ENCODE peak calls at places on chromosomes 6 and 20, in seven cellular contexts. L, C, W, I, A, K and Y are unnamed samples.

GRCh38 chr20:8940311-8940710 is 128.6 kb upstream of the PLCB4 start:
- DNase-seq in A (no peak), L (no peak), W (no peak), C (no peak), K (peak), I (no peak), Y (no peak)

GRCh38 chr6:144578385-144579350 is 293.5 kb downstream of the UTRN start:
- DNase-seq in I (peak), C (no peak), L (no peak), K (peak), W (peak), A (peak), Y (no peak)

GRCh38 chr20:2114990-2115681 is 13.5 kb downstream of the STK35 start:
- DNase-seq in I (peak), W (peak), C (no peak), K (peak), L (no peak), A (peak), Y (no peak)

GRCh38 chr6:35719830-35720733 is 16.8 kb upstream of the ARMC12 start:
- DNase-seq in C (no peak), W (no peak), K (peak), I (peak), L (no peak), A (no peak), Y (no peak)

GRCh38 chr6:1014431-1014807 is 297.5 kb upstream of the FOXQ1 start:
- DNase-seq in K (no peak), W (no peak), C (no peak), L (no peak), I (no peak), A (no peak), Y (no peak)

GRCh38 chr6:134324766-134325165 is 6.9 kb upstream of the SGK1 start:
- DNase-seq in A (no peak), I (no peak), L (no peak), C (no peak), K (no peak), W (no peak), Y (no peak)

GRCh38 chr6:105675715-105676397 is 273.0 kb upstream of the PREP start:
- DNase-seq in I (peak), W (peak), C (no peak), K (peak), A (peak), L (peak), Y (no peak)

GRCh38 chr20:63085087-63085861 is 78.5 kb upstream of the BHLHE23 start:
- DNase-seq in A (no peak), L (no peak), W (no peak), K (no peak), I (no peak), C (no peak), Y (peak)

GRCh38 chr20:25227317-25227831 is 20.5 kb upstream of the PYGB start:
- DNase-seq in C (no peak), L (no peak), A (peak), K (peak), W (peak), I (peak), Y (no peak)

GRCh38 chr6:112503210-112503609 is 156.1 kb downstream of the RFPL4B start:
- DNase-seq in C (no peak), L (no peak), W (no peak), K (no peak), A (no peak), I (no peak), Y (no peak)

GRCh38 chr20:45957021-45957941 is 14.7 kb downstream of the ZNF335 start:
- DNase-seq in A (no peak), L (no peak), W (no peak), I (no peak), K (no peak), C (no peak), Y (no peak)

GRCh38 chr6:161498359-161498758 is 224.5 kb upstream of the AGPAT4 start:
- DNase-seq in A (peak), L (no peak), W (peak), K (peak), C (no peak), I (peak), Y (peak)

GRCh38 chr20:21096321-21097043 is 9.7 kb downstream of the LINC00237 start:
- DNase-seq in K (peak), W (peak), I (no peak), A (peak), L (no peak), C (no peak), Y (no peak)

GRCh38 chr6:134921980-134922313 is 28.0 kb downstream of the ALDH8A1 start:
- DNase-seq in C (no peak), W (no peak), A (peak), K (peak), L (no peak), I (no peak), Y (no peak)

GRCh38 chr6:166619912-166620311 is 7.1 kb downstream of the RPS6KA2 start:
- DNase-seq in C (peak), L (peak), W (peak), K (peak), I (peak), A (peak), Y (peak)

GRCh38 chr6:99605074-99605726 is 1.4 kb upstream of the PRDM13 start:
- DNase-seq in I (no peak), K (no peak), C (no peak), L (no peak), A (no peak), W (no peak), Y (no peak)

GRCh38 chr20:34163316-34163715 is 51.3 kb upstream of the EIF2S2 start:
- DNase-seq in W (no peak), I (no peak), A (no peak), K (no peak), C (no peak), L (no peak), Y (no peak)

GRCh38 chr6:33413200-33413599 is 2.4 kb downstream of the PHF1 start:
- DNase-seq in K (no peak), C (no peak), W (no peak), L (no peak), A (no peak), I (no peak), Y (no peak)

GRCh38 chr6:83182114-83182513 is 11.0 kb downstream of the PGM3 start:
- DNase-seq in A (no peak), W (no peak), K (no peak), I (no peak), L (no peak), C (no peak), Y (no peak)

GRCh38 chr6:145028144-145028818 is 707.0 kb downstream of the EPM2A start:
- DNase-seq in A (peak), W (peak), I (peak), L (no peak), K (peak), C (no peak), Y (peak)

GRCh38 chr6:26550250-26550993 is 12.3 kb downstream of the HMGN4 start:
- DNase-seq in C (peak), L (no peak), I (peak), K (peak), W (peak), A (peak), Y (peak)

GRCh38 chr6:142883011-142883410 is 62.0 kb downstream of the HIVEP2 start:
- DNase-seq in W (peak), I (no peak), A (peak), C (no peak), L (peak), K (peak), Y (no peak)

GRCh38 chr6:130980310-130981032 is 82.6 kb downstream of the EPB41L2 start:
- DNase-seq in K (no peak), L (no peak), I (no peak), C (no peak), W (no peak), A (no peak), Y (no peak)

GRCh38 chr6:158757753-158758090 is 61.4 kb downstream of the EZR start:
- DNase-seq in K (no peak), L (no peak), I (no peak), C (peak), W (no peak), A (no peak), Y (no peak)

GRCh38 chr20:19885981-19886665 is 128.1 kb downstream of the RIN2 start:
- DNase-seq in L (no peak), A (peak), K (peak), W (peak), I (peak), C (peak), Y (peak)

GRCh38 chr20:58135441-58136170 is 92.8 kb downstream of the ANKRD60 start:
- DNase-seq in C (no peak), I (no peak), A (no peak), L (no peak), K (no peak), W (no peak), Y (peak)

GRCh38 chr6:53353624-53354023 is 4.9 kb upstream of the ELOVL5 start:
- DNase-seq in C (no peak), W (peak), I (no peak), K (no peak), A (no peak), L (no peak), Y (no peak)

GRCh38 chr6:68649669-68650068 is 14.6 kb downstream of the ADGRB3 start:
- DNase-seq in A (no peak), W (no peak), L (no peak), C (no peak), K (no peak), I (no peak), Y (no peak)

DNA sequence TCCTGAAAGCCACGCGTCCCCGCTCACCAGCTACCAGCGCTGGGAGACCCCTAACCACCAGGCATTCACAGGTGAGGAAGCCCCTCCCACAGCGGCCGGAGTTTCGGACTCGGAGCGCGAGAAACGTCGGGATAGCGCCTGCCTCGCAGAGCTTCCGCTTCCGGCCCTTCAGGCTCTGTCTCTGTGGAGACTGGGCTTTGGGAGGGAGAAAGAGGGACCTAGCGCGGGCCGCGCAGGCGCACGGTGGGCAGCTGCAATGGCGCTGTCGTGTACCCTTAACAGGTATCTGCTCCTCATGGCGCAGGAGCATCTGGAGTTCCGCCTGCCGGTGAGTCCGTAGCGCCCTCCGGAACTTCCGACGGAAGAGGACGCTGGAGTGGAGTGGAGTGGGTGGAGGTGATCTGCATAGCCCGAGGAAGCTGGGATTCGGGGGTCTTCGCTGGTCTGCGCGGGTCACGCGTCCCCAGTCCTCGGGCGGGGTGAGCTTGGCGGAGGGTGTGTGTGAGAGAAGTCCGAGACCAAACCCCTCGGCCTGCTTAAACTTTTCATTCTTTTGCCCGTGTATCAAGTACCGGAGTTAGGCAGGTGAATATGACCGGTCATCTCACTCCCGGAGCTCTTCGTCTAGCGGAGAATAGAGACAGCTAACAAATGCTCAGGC is at the start of gene TRMT11:
- DNase-seq in I (peak), L (no peak), C (peak), K (peak), A (peak), W (peak), Y (peak)
- TF ChIP-seq CTCF in I (no peak), L (peak), C (no peak), K (peak), A (no peak), W (no peak), Y (no peak)

GRCh38 chr20:10414982-10415650 is 18.9 kb downstream of the MKKS start:
- DNase-seq in W (no peak), A (no peak), L (no peak), C (no peak), K (peak), I (no peak), Y (no peak)

GRCh38 chr20:10408427-10408826 is 25.6 kb downstream of the MKKS start:
- DNase-seq in K (no peak), A (no peak), W (no peak), L (no peak), C (no peak), I (no peak), Y (no peak)

GRCh38 chr20:10411673-10412072 is 22.3 kb downstream of the MKKS start:
- DNase-seq in L (no peak), K (no peak), C (no peak), W (no peak), I (no peak), A (no peak), Y (no peak)

DNA sequence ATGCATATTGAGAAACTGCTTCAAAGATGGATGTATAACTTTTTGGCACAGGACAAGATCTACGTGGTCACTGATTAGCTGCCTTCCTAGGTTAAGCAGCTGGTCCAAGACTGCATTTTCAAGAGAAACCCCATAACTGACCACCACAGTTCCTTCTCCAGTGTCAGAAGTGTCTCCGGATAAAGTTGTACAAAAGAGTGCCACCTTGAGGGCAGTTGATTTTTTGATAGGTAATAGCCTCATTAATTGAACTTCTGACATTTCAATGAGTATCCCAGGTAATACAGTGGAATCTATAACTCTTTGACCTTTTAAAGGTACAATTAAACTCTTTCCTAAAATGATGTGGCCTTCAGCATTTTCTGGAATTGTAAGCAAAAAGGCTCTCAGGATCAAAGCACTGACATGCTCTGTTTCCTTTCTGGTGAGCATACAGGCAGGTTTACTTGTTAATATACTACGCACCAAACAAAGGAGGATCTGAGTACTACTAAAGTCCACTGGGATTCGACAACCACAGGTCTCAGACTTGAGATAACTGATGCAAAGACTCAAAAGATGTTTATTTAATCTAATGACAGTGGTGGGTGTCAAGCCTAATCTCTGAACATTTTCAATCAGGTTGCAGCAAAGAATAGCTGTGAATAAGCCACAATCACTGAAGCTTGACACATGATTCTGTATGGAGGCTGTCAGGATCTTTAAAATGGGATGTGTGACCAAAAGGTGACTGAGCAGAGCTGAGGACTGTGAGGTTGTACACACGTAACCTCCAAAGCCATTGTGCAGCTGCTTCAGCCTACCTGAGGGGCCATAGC is 21.2 kb downstream of the MKKS start:
- DNase-seq in W (peak), K (peak), C (no peak), I (peak), A (peak), L (no peak), Y (no peak)
- TF ChIP-seq CTCF in W (peak), K (peak), C (no peak), I (peak), A (peak), L (peak), Y (no peak)

GRCh38 chr6:156126535-156126934 is 650.6 kb upstream of the ARID1B start:
- DNase-seq in I (no peak), K (no peak), A (no peak), C (no peak), L (no peak), W (no peak), Y (no peak)

GRCh38 chr6:156131221-156131903 is 645.8 kb upstream of the ARID1B start:
- DNase-seq in A (no peak), K (no peak), L (no peak), C (no peak), W (no peak), I (no peak), Y (no peak)
- TF ChIP-seq CTCF in A (no peak), K (no peak), L (no peak), C (no peak), W (no peak), I (no peak), Y (no peak)

DNA sequence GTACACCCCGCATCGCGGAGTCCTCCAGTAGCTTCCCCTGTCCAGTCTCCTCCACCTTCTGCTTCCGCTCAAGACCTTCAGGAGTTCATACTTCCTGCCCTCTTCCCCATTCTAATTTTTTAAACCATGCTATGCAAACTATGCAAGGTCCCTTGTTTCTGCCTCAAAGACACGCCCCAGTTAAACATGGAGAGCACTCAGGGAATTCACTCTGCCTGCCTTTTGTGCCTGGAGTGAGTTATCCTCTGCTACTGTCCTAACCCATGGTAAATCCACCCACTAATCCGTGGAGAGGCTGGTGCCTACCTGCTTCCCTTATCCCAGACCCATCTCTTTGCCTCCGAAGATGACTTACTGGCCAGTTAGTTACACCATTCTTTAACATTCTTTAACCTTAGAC is 473.7 kb upstream of the JARID2 start:
- DNase-seq in C (no peak), W (no peak), I (no peak), A (no peak), L (no peak), K (no peak), Y (no peak)
- TF ChIP-seq CTCF in C (no peak), W (no peak), I (no peak), A (no peak), L (no peak), K (no peak), Y (no peak)

GRCh38 chr6:141610741-141611140 is 522.0 kb upstream of the GJE1 start:
- DNase-seq in C (no peak), W (peak), K (peak), A (peak), I (peak), L (no peak), Y (no peak)
- TF ChIP-seq CTCF in C (no peak), W (peak), K (peak), A (peak), I (peak), L (peak), Y (no peak)

DNA sequence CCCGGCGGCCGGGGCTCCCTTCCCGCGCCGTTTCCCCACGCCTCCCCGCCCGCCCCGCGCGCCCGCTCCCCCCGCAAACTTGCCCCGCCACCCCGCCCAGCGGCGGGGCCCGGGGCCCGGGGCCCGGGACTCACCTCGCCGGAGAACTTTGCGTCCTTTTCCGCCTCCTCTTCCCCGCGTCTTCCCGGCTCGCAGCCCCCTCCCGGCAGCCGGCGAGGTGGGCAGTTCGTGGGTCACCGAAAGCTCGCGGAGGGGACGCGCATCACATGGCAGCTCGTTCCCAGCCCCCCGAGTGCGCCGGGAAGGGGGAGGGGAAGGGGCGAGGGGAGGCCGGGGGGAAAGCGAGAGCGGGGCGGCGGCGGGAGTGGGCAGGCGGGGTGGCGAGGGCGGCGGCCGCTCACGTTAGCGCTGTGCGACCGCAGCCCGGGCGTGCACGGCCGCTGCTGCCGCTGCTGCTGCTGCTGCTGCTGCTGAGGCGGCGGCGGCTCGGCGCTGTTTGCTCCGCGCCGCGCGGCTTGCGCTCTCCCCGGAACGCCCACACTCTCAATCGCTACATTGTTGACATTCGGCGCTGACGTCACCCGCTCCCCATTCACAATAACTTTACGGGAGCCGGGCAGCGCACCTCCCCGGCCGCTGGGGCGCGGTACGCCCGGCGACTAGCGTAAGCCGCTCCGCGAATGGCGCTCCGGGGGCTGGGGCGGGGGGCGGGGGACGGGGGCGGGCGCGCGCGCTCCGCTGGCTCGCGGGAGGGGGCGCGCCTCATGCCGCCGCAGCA is at the start of gene BACH2:
- DNase-seq in I (peak), C (peak), W (peak), L (no peak), K (peak), A (peak), Y (peak)
- TF ChIP-seq CTCF in I (peak), C (peak), W (no peak), L (no peak), K (no peak), A (peak), Y (no peak)

GRCh38 chr6:41147917-41148316 is 6.2 kb downstream of the TREML1 start:
- DNase-seq in W (no peak), A (no peak), L (no peak), I (no peak), C (no peak), K (no peak), Y (no peak)

GRCh38 chr6:41153992-41154625 is at the start of gene TREML1:
- DNase-seq in K (no peak), C (no peak), L (no peak), W (no peak), I (no peak), A (no peak), Y (no peak)

GRCh38 chr6:41153451-41153850 is 696 bp downstream of the TREML1 start:
- DNase-seq in L (no peak), C (no peak), K (no peak), W (no peak), I (no peak), A (no peak), Y (no peak)

GRCh38 chr6:41155132-41155805 is 1.1 kb upstream of the TREML1 start:
- DNase-seq in C (no peak), L (no peak), A (peak), W (no peak), I (no peak), K (no peak), Y (no peak)

DNA sequence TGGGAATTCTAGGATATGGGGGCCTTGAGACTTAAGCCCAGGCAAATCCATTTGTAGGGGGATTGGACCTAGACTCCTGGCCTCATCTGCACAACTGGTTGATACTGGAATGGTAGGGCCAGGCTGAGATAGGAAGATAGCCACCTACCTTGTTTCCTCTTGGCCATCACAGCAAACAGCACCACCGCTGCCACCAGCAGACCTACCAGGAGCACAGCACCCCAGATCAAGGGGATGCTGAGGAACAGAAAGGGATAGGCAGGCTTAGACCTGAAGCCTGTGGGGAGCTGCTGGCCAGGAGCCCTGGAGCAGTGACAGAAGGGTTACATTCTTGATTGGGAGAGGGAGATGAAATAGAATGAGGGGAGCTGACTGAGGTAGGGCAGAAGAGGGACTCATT is 3.5 kb downstream of the TREML1 start:
- DNase-seq in C (no peak), A (no peak), K (no peak), L (no peak), I (no peak), W (no peak), Y (no peak)
- TF ChIP-seq CTCF in C (no peak), A (no peak), K (no peak), L (no peak), I (no peak), W (no peak), Y (no peak)